ENCODE peak calls at places on chromosomes 4 and X, in six cellular contexts. Q is foreskin fibroblast, L is D721Med, N is progenitor cell of endocrine pancreas, T is retinal pigment epithelial cell, V is GM23338. E is an unnamed sample.

GRCh38 chrX:125340508-125340907 is 20.8 kb downstream of the TEX13C start:
- DNase-seq in Q (no peak), L (no peak), N (no peak), T (no peak), V (no peak), E (no peak)

GRCh38 chr4:152992027-152992426 is 55.9 kb downstream of the FHDC1 start:
- DNase-seq in Q (no peak), L (no peak), N (no peak), T (no peak), V (no peak), E (no peak)

GRCh38 chrX:1053072-1053471 is 159.4 kb downstream of the CRLF2 start:
- DNase-seq in Q (no peak), L (no peak), N (no peak), T (no peak), V (no peak), E (no peak)

GRCh38 chrX:50579955-50580354 is 109.3 kb upstream of the DGKK start:
- DNase-seq in Q (peak; percentile 30), L (peak; percentile 8), N (no peak), T (peak; percentile 9), V (peak; percentile 74), E (no peak)

GRCh38 chrX:49930046-49930445 is 7.7 kb downstream of the CLCN5 start:
- DNase-seq in Q (peak; percentile 32), L (no peak), N (no peak), T (no peak), V (no peak), E (no peak)

GRCh38 chrX:153762636-153763173 is 1.3 kb upstream of the PLXNB3 start:
- DNase-seq in Q (no peak), L (no peak), N (no peak), T (no peak), V (no peak), E (no peak)

GRCh38 chr4:1975391-1975801 is 33.4 kb downstream of the NELFA start:
- DNase-seq in Q (no peak), L (no peak), N (no peak), T (no peak), V (no peak), E (no peak)

GRCh38 chrX:153640045-153640686 is 6.8 kb upstream of the DUSP9 start:
- DNase-seq in Q (no peak), L (no peak), N (no peak), T (no peak), V (no peak), E (no peak)

GRCh38 chrX:1099146-1099770 is 113.2 kb downstream of the CRLF2 start:
- DNase-seq in Q (no peak), L (no peak), N (no peak), T (no peak), V (no peak), E (no peak)

GRCh38 chr4:94668724-94669123 is 89.0 kb upstream of the BMPR1B start:
- DNase-seq in Q (no peak), L (no peak), N (no peak), T (no peak), V (no peak), E (no peak)

GRCh38 chr4:156237192-156237591 is 283.5 kb upstream of the CTSO start:
- DNase-seq in Q (no peak), L (no peak), N (no peak), T (no peak), V (peak; percentile 12), E (no peak)

GRCh38 chr4:83083925-83084475 is 30.5 kb downstream of the PLAC8 start:
- DNase-seq in Q (no peak), L (no peak), N (no peak), T (no peak), V (peak; percentile 50), E (no peak)

GRCh38 chr4:186685744-186686143 is 37.9 kb downstream of the FAT1 start:
- DNase-seq in Q (peak; percentile 79), L (no peak), N (no peak), T (peak; percentile 65), V (peak; percentile 42), E (no peak)

GRCh38 chr4:123995939-123996338 is 599.3 kb downstream of the SPRY1 start:
- DNase-seq in Q (peak; percentile 88), L (no peak), N (no peak), T (peak; percentile 71), V (no peak), E (no peak)

GRCh38 chr4:168485511-168485910 is 5.2 kb upstream of the DDX60L start:
- DNase-seq in Q (no peak), L (no peak), N (no peak), T (no peak), V (no peak), E (no peak)

GRCh38 chr4:747546-748170 is 42.0 kb downstream of the PCGF3 start:
- DNase-seq in Q (no peak), L (no peak), N (no peak), T (no peak), V (no peak), E (no peak)

GRCh38 chr4:137509855-137510282 is 22.4 kb downstream of the PCDH18 start:
- DNase-seq in Q (peak; percentile 19), L (no peak), N (no peak), T (no peak), V (no peak), E (no peak)

GRCh38 chrX:54808109-54808604 is 612 bp downstream of the MAGED2 start:
- DNase-seq in Q (peak; percentile 60), L (peak; percentile 24), N (peak; percentile 61), T (no peak), V (peak; percentile 79), E (peak; percentile 71)

GRCh38 chr4:78551420-78552351 is at the start of gene ANXA3:
- DNase-seq in Q (no peak), L (no peak), N (peak; percentile 49), T (no peak), V (peak; percentile 89), E (peak; percentile 59)

GRCh38 chr4:15906024-15906443 is 32.5 kb downstream of the FGFBP1 start:
- DNase-seq in Q (no peak), L (no peak), N (no peak), T (no peak), V (peak; percentile 75), E (no peak)

GRCh38 chrX:153944800-153945150 is 332 bp upstream of the RENBP start:
- DNase-seq in Q (no peak), L (no peak), N (no peak), T (no peak), V (no peak), E (no peak)

GRCh38 chrX:110276778-110277177 is 41.1 kb downstream of the AMMECR1 start:
- DNase-seq in Q (no peak), L (no peak), N (no peak), T (no peak), V (no peak), E (no peak)

GRCh38 chr4:83217721-83218522 is 66.7 kb downstream of the COQ2 start:
- DNase-seq in Q (no peak), L (no peak), N (no peak), T (no peak), V (no peak), E (no peak)

GRCh38 chr4:88109123-88109864 is 49.1 kb downstream of the ABCG2 start:
- DNase-seq in Q (no peak), L (no peak), N (no peak), T (no peak), V (no peak), E (no peak)

GRCh38 chrX:139290310-139290709 is 240.2 kb upstream of the F9 start:
- DNase-seq in Q (no peak), L (no peak), N (no peak), T (no peak), V (no peak), E (no peak)

GRCh38 chr4:41098093-41098492 is 116.2 kb downstream of the APBB2 start:
- DNase-seq in Q (no peak), L (no peak), N (no peak), T (no peak), V (no peak), E (no peak)

GRCh38 chrX:1093586-1094538 is 118.6 kb downstream of the CRLF2 start:
- DNase-seq in Q (no peak), L (no peak), N (no peak), T (no peak), V (no peak), E (no peak)

GRCh38 chr4:152255437-152255836 is 280.5 kb downstream of the FBXW7 start:
- DNase-seq in Q (peak; percentile 35), L (no peak), N (no peak), T (no peak), V (no peak), E (no peak)

GRCh38 chr4:173508386-173509002 is 21.5 kb downstream of the HAND2 start:
- DNase-seq in Q (no peak), L (no peak), N (no peak), T (no peak), V (peak; percentile 50), E (peak; percentile 40)

GRCh38 chr4:123600921-123601904 is 204.6 kb downstream of the SPRY1 start:
- DNase-seq in Q (no peak), L (no peak), N (no peak), T (no peak), V (no peak), E (no peak)

DNA sequence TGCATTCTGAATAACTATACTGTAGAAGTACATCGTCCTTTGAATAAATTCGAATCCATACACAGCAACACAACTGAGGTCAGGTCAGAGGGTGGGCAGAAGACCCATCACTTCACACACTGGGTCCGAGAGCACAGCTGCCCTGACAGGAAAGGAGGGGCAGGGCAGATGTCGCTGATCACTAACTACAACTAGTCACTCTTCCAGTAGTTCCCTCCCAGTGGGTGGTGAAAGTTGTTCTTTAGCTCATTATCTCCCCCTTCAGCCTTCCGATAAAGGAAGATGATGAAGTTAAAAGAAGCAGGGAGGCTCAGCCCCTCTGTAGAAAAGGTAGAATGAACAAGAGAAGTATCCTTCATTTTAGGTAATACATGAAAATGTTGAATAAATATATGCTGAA is 278.9 kb downstream of the INPP4B start:
- DNase-seq in Q (no peak), L (no peak), N (no peak), T (no peak), V (peak; percentile 87), E (no peak)
- TF ChIP-seq CTCF in Q (no peak), L (no peak), N (no peak), T (peak; percentile 23), V (peak; percentile 40), E (no peak)

GRCh38 chrX:146278381-146278780 is 460.8 kb downstream of the SLITRK2 start:
- DNase-seq in Q (no peak), L (no peak), N (no peak), T (no peak), V (peak; percentile 40), E (no peak)
- TF ChIP-seq CTCF in Q (no peak), L (no peak), N (peak; percentile 30), T (no peak), V (peak; percentile 42), E (no peak)

GRCh38 chrX:135923353-135923752 is 29.8 kb downstream of the SAGE1 start:
- DNase-seq in Q (no peak), L (no peak), N (no peak), T (no peak), V (peak; percentile 56), E (no peak)
- TF ChIP-seq CTCF in Q (no peak), L (no peak), N (no peak), T (peak; percentile 27), V (peak; percentile 49), E (no peak)

DNA sequence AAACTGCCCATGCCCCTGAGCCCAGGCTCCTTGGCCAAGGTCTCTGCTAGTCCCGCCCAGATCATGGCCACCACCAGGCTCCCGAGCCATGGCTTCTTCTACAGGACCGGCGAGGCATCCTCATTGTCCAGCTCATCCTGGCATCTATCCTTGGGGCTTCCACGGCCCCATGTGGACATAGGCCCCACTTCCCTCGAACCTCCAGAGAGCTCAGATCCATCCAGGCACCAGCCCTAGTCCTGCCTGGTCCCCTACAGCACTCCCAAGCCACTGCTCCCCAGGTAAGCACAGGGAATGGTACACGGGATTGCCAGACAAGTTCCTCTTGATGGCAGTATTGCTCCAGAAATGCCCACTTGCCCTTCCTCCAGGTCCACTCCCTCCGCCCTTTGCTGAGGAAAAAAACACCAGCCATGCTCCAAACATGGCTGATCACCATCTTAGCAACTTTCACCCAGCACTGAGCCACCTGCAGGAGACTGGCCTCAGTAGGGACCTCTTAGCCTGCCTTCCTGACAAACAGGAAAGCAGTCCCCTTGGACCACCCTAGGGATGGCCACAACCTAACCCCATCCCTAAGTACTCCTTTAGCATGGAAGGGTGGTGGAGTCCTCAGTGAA is 272.1 kb upstream of the AGTR2 start:
- DNase-seq in Q (no peak), L (no peak), N (no peak), T (no peak), V (peak; percentile 43), E (no peak)
- TF ChIP-seq CTCF in Q (no peak), L (no peak), N (peak; percentile 16), T (no peak), V (no peak), E (no peak)

E was measured in mesothelial cell of epicardium.